ENCODE peak calls at places on chromosome 15, in six cellular contexts. K is body of pancreas, Y is heart right ventricle, M is right lobe of liver, N is lower lobe of right lung, Z is foreskin fibroblast. H is an unnamed sample.

GRCh38 chr15:63114465-63114864 is 7.2 kb upstream of the LACTB start:
- DNase-seq in Z (no peak), Y (no peak), M (no peak), K (no peak), N (no peak), H (no peak)

GRCh38 chr15:70241031-70241430 is 143.3 kb upstream of the TLE3 start:
- DNase-seq in Y (no peak), N (no peak), Z (no peak), M (no peak), K (no peak), H (no peak)

GRCh38 chr15:73233623-73234022 is 135.1 kb downstream of the HCN4 start:
- DNase-seq in M (no peak), Y (no peak), N (no peak), Z (no peak), K (no peak), H (no peak)

GRCh38 chr15:36753173-36753572 is 173.7 kb downstream of the CDIN1 start:
- DNase-seq in Y (no peak), M (no peak), K (no peak), N (no peak), Z (no peak), H (no peak)

GRCh38 chr15:97598353-97598798 is 362.1 kb upstream of the ARRDC4 start:
- DNase-seq in K (no peak), M (no peak), Y (no peak), N (no peak), Z (no peak), H (no peak)

GRCh38 chr15:74333662-74334061 is 33.8 kb downstream of the CYP11A1 start:
- DNase-seq in N (peak), Y (no peak), Z (no peak), M (no peak), K (no peak), H (no peak)

GRCh38 chr15:96054029-96054428 is 276.5 kb upstream of the NR2F2 start:
- DNase-seq in Y (no peak), M (no peak), Z (no peak), K (no peak), N (no peak), H (no peak)

GRCh38 chr15:67064607-67065530 is 533 bp upstream of the SMAD3 start:
- DNase-seq in K (peak), Z (no peak), Y (no peak), M (no peak), N (peak), H (peak)

GRCh38 chr15:69265347-69265955 is 33.3 kb upstream of the PAQR5 start:
- DNase-seq in Z (no peak), M (no peak), Y (no peak), N (no peak), K (no peak), H (no peak)

GRCh38 chr15:93037341-93038063 is 51.5 kb downstream of the RGMA start:
- DNase-seq in Z (peak), K (no peak), M (peak), N (peak), Y (peak), H (no peak)
- TF ChIP-seq CTCF in Z (peak), K (no peak), M (no peak), N (no peak), Y (peak), H (no peak)

GRCh38 chr15:83270176-83270575 is 14.3 kb downstream of the BNC1 start:
- DNase-seq in Y (no peak), Z (no peak), M (no peak), N (no peak), K (no peak), H (no peak)
- TF ChIP-seq CTCF in Y (no peak), Z (no peak), M (no peak), N (no peak), K (no peak), H (no peak)

DNA sequence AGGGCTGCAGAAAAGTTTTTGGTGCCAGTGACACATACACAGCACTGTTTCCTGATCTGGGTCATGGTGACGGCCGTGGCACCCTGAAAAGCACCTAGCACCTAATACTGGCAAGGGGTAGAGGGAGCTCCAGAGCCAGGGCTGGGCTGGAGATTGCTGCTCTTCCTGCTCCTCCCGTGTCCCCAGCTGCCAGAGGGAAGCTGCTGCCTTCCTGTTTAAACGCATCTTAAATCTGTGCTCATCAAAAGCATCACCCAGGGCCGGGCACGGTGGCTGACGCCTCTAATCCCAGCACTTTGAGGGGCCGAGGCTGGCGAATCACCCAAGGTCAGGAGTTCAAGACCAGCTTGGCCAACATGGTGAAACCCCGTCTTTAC is 156.7 kb upstream of the MEF2A start:
- DNase-seq in N (peak), Z (peak), K (peak), M (peak), Y (peak), H (peak)
- TF ChIP-seq CTCF in N (peak), Z (peak), K (peak), M (peak), Y (peak), H (peak)

DNA sequence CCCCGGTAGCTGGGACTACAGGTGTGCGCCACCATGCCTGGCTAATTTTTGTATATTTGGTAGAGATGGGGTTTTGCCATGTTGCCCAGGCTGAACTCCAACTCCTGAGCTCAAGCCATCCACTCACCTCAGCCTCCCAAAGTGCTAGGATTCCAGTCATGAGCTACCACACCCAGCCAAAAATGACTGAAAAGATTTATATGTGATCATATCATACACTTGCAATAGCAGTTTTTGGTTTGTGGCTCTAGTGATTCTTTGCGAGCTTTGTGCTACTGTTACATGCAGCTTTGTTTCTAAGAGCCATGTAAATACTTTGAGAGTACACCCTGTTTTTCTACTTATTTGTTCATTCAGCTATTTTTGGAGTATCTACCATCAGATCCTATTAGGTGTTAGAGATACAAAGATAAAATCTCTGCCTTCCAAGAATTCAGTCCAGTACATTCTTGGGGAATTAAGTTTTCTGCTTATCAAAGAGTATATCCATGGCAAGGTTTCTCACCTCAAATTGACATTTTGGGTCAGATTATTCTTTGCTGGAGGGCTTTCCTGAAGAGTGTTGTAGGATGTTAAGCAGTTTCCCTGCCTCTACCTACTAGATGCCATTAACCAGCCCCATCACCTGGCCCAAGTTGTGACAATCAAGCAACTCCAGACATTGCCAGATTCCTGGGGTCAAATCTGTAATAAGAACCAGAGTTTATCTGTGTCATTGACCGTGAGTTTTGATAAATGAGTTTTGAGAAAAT is 15.0 kb downstream of the SNAP23 start:
- DNase-seq in N (no peak), Z (no peak), Y (no peak), K (no peak), M (no peak), H (no peak)
- TF ChIP-seq CTCF in N (no peak), Z (no peak), Y (no peak), K (no peak), M (no peak), H (no peak)